ENCODE peak calls at places on chromosome 3, in nine cellular contexts. D, X, Y, N, A, B, L, J and C are unnamed samples.

GRCh38 chr3:148077318-148077923 is 620.3 kb upstream of the AGTR1 start:
- DNase-seq in J (no peak), B (no peak), Y (no peak), D (no peak), A (no peak), X (peak; percentile 71), L (peak; percentile 28), N (no peak), C (no peak)

GRCh38 chr3:129824926-129825541 is 68.5 kb downstream of the TMCC1 start:
- DNase-seq in J (no peak), B (no peak), D (no peak), N (no peak), X (peak; percentile 92), Y (peak; percentile 53), A (peak; percentile 32), L (peak; percentile 46), C (peak; percentile 22)

GRCh38 chr3:8550619-8551018 is 49.0 kb downstream of the LMCD1 start:
- DNase-seq in Y (no peak), D (no peak), B (peak; percentile 46), X (no peak), J (peak; percentile 47), A (no peak), L (no peak), N (no peak), C (no peak)

GRCh38 chr3:174776636-174777035 is 82.5 kb upstream of the NAALADL2 start:
- DNase-seq in J (no peak), D (no peak), L (peak; percentile 5), N (no peak), X (no peak), Y (no peak), A (no peak), B (no peak), C (no peak)

GRCh38 chr3:114841515-114841914 is 305.6 kb downstream of the ZBTB20 start:
- DNase-seq in J (no peak), L (peak; percentile 9), D (no peak), B (no peak), N (no peak), X (no peak), A (no peak), Y (no peak), C (no peak)

GRCh38 chr3:71444028-71444860 is 139.3 kb downstream of the FOXP1 start:
- DNase-seq in X (peak; percentile 96), A (peak; percentile 58), J (peak; percentile 58), L (peak; percentile 93), D (no peak), B (no peak), N (peak; percentile 62), Y (peak; percentile 80), C (peak; percentile 86)

GRCh38 chr3:177451940-177452484 is 254.7 kb upstream of the TBL1XR1 start:
- DNase-seq in B (no peak), D (no peak), J (no peak), X (no peak), A (peak; percentile 55), Y (no peak), L (peak; percentile 80), N (no peak), C (no peak)

GRCh38 chr3:13087320-13087985 is 14.2 kb upstream of the IQSEC1 start:
- DNase-seq in L (no peak), Y (no peak), J (no peak), A (no peak), N (no peak), B (no peak), D (no peak), X (no peak), C (no peak)

GRCh38 chr3:11600501-11601282 is 43.0 kb downstream of the VGLL4 start:
- DNase-seq in N (no peak), D (no peak), Y (peak; percentile 70), X (no peak), B (peak; percentile 64), A (peak; percentile 99), L (peak; percentile 99), J (peak; percentile 78), C (peak; percentile 86)

GRCh38 chr3:1365528-1365927 is 272.7 kb downstream of the CNTN6 start:
- DNase-seq in A (no peak), Y (no peak), X (no peak), N (no peak), D (no peak), L (no peak), B (no peak), J (no peak), C (no peak)